ENCODE peak calls at places on chromosomes 11 and 22, in five cellular contexts. C is psoas muscle, P is stomach, O is foreskin keratinocyte, G is PC-9. H is an unnamed sample.
A peak's percentile ranks its signal among the peaks of the same experiment; 100 is the strongest.

GRCh38 chr11:27468209-27468608 is 4.4 kb downstream of the LGR4 start:
- DNase-seq in G (peak; percentile 93), P (no peak), O (peak; percentile 92), C (no peak), H (peak; percentile 65)

GRCh38 chr22:32987081-32987631 is 71.0 kb downstream of the SYN3 start:
- DNase-seq in G (peak; percentile 52), C (no peak), P (no peak), O (peak; percentile 91), H (peak; percentile 44)

GRCh38 chr11:24234822-24235508 is 261.9 kb upstream of the LUZP2 start:
- DNase-seq in O (peak; percentile 5), P (peak; percentile 66), C (no peak), G (no peak), H (peak; percentile 23)

GRCh38 chr11:62444271-62444833 is 25.5 kb downstream of the SCGB1A1 start:
- DNase-seq in C (peak; percentile 85), O (no peak), G (no peak), P (peak; percentile 30), H (peak; percentile 33)

GRCh38 chr11:32090774-32091370 is at the start of gene RCN1:
- DNase-seq in O (no peak), G (peak; percentile 48), C (peak; percentile 79), P (peak; percentile 46), H (peak; percentile 32)

GRCh38 chr22:28268845-28269244 is 349.8 kb upstream of the PITPNB start:
- DNase-seq in O (no peak), G (no peak), P (no peak), C (peak; percentile 61), H (no peak)

GRCh38 chr11:16382638-16383380 is 26.5 kb upstream of the SOX6 start:
- DNase-seq in P (no peak), G (no peak), O (no peak), C (no peak), H (no peak)

GRCh38 chr11:120335596-120335927 is 651 bp upstream of the ARHGEF12 start:
- DNase-seq in P (peak; percentile 47), O (no peak), C (no peak), G (no peak), H (peak; percentile 25)

GRCh38 chr11:111851636-111852035 is 19.7 kb downstream of the ALG9 start:
- DNase-seq in G (peak; percentile 51), O (no peak), P (no peak), C (no peak), H (no peak)

GRCh38 chr11:74004046-74004693 is 4.7 kb downstream of the UCP3 start:
- DNase-seq in C (no peak), G (no peak), P (no peak), O (no peak), H (no peak)

GRCh38 chr11:15473954-15474837 is 359.5 kb downstream of the INSC start:
- DNase-seq in C (no peak), P (no peak), O (no peak), G (no peak), H (no peak)

GRCh38 chr11:60950933-60951610 is 904 bp downstream of the SLC15A3 start:
- DNase-seq in G (no peak), C (no peak), O (no peak), P (peak; percentile 56), H (no peak)

GRCh38 chr11:9351321-9351881 is 33.1 kb upstream of the IPO7 start:
- DNase-seq in O (no peak), C (no peak), G (no peak), P (no peak), H (no peak)

GRCh38 chr11:9341638-9342137 is 27.3 kb upstream of the TMEM41B start:
- DNase-seq in O (no peak), P (no peak), G (peak; percentile 46), C (no peak), H (no peak)

GRCh38 chr11:9344046-9344680 is 29.8 kb upstream of the TMEM41B start:
- DNase-seq in G (no peak), P (no peak), C (no peak), O (no peak), H (no peak)

GRCh38 chr11:9351956-9352355 is 32.5 kb upstream of the IPO7 start:
- DNase-seq in P (no peak), C (no peak), O (peak; percentile 64), G (peak; percentile 44), H (peak; percentile 46)

DNA sequence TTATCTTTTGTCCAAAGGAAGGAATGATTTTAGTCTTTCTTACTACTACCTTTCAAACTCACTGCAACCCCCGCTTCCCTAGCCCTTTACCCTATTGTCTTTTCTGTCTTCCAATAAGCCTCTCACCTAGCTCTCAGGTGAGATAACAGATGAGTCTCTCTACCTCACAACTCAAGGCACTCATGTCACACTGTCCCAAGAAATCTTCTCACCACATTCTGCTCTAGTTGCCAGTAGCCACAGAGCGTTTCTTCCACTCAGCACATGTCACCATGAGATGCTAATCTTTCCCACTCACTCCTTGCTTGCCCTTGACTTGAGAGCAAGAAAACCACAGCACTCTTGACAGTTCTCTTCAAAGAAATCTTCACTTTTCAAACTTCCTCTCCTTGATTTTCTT is 32.7 kb upstream of the TMEM41B start:
- DNase-seq in G (no peak), C (no peak), P (no peak), O (no peak), H (no peak)
- TF ChIP-seq CTCF in G (no peak), C (no peak), P (no peak), O (no peak), H (no peak)

DNA sequence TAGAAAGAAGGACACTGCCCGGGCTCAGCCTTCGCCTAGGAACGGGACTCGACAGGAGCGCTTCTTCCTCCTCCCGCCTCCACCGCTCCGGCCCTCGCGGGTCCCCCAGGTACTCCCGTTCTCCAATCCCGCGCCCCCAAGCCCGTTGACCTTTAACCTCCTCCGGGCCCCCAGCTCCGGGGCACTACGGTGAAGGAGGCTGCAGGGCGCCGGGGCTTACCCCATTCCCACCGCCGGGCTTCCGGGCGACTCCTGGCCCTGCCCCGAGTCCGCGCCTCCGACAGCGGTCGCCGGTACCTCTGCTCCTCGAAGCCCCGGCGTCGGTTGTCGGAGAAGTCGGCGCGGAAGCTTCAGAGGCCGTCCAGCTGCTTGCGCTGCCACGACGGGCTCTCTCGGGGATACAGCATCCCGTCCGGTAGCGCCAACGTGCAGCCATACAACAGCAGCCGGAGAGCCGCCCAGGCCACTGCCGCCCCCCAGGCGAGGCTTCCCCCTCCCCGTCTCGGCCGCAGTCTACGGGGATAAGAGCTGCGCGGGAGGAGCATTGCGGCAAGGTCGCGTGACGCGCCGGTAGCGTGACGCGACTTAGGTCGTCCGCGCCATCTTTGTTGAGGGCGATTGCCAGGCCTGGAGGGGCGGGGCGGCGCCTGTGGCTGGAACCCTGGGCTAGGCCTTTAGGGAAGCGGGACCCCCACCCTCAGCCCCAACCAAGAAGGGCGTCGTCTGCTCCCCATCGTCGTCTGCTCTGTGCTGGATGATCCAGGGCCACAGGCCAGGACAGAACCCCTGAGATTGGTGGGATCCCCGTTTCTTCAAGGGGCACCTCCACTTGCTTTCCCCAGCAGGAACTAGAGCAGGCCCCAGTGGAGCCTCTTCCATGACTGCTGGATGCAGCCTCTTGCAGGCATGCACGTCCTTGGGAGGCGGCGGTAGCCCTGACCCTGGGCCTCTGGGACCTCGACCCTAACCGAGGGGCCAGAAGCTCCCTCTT is 26.3 kb downstream of the RGL4 start:
- DNase-seq in C (peak; percentile 90), P (peak; percentile 87), G (peak; percentile 49), O (peak; percentile 38), H (peak; percentile 73)
- H3K27ac ChIP-seq in C (peak overlapping the region; percentile 85), P (peak overlapping the region; percentile 89), G (no peak overlapping the region), O (peak overlapping the region; percentile 49), H (peak overlapping the region; percentile 74)

DNA sequence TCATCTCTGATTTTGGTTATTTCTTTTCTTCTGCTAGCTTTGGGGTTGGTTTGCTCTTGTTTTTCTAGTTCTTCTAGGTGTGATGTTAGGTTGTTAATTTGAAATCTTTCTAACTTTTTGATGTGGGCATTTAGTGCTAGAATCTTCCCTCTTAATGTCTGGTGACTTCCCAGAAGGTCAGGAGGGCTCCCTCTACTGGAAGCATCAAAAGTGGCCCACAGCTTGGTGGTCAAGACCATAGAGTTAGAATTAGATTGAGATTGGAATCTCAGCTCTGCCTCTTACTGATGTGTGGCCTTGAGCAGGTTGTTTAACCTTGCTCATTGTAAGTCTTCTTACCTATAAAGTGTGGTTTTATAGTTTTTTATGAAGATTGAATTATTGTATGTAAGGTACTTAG is 99.3 kb downstream of the FDX1 start:
- DNase-seq in C (no peak), G (peak; percentile 32), O (no peak), P (no peak), H (no peak)
- TF ChIP-seq CTCF in C (peak; percentile 8), G (peak; percentile 59), O (peak; percentile 51), P (peak; percentile 20), H (no peak)

GRCh38 chr11:75538150-75538942 is 12.6 kb upstream of the GDPD5 start:
- DNase-seq in P (no peak), O (no peak), G (no peak), C (no peak), H (no peak)

GRCh38 chr11:75537740-75538139 is 12.0 kb upstream of the GDPD5 start:
- DNase-seq in P (no peak), G (no peak), C (no peak), O (no peak), H (no peak)

GRCh38 chr11:75541301-75541929 is 15.7 kb upstream of the GDPD5 start:
- DNase-seq in P (no peak), O (no peak), C (no peak), G (no peak), H (no peak)

GRCh38 chr11:75536786-75537629 is 11.3 kb upstream of the GDPD5 start:
- DNase-seq in C (no peak), G (peak; percentile 91), O (no peak), P (no peak), H (peak; percentile 36)

GRCh38 chr11:75539459-75540022 is 13.8 kb upstream of the GDPD5 start:
- DNase-seq in C (no peak), O (no peak), G (no peak), P (no peak), H (no peak)
- H3K27ac ChIP-seq in C (no peak overlapping the region), O (no peak overlapping the region), G (no peak overlapping the region), P (no peak overlapping the region), H (peak overlapping the region; percentile 6)

GRCh38 chr11:66881436-66881835 is 24.6 kb downstream of the LRFN4 start:
- DNase-seq in G (no peak), C (peak; percentile 42), O (no peak), P (no peak), H (no peak)
- TF ChIP-seq CTCF in G (no peak), C (no peak), O (peak; percentile 14), P (no peak), H (no peak)

GRCh38 chr11:113319085-113319484 is 4.7 kb downstream of the TTC12 start:
- DNase-seq in O (no peak), G (no peak), C (no peak), P (no peak), H (no peak)
- H3K27ac ChIP-seq in O (no peak overlapping the region), G (no peak overlapping the region), C (no peak overlapping the region), P (no peak overlapping the region), H (no peak overlapping the region)

GRCh38 chr11:46533396-46534110 is 60.3 kb downstream of the AMBRA1 start:
- DNase-seq in G (no peak), C (no peak), P (no peak), O (no peak), H (no peak)

GRCh38 chr11:46535688-46536087 is 58.1 kb downstream of the AMBRA1 start:
- DNase-seq in P (no peak), G (no peak), O (no peak), C (no peak), H (no peak)

GRCh38 chr11:46537851-46538295 is 56.0 kb downstream of the AMBRA1 start:
- DNase-seq in C (peak; percentile 71), G (peak; percentile 76), O (no peak), P (peak; percentile 60), H (peak; percentile 66)

GRCh38 chr11:46534713-46535112 is 59.1 kb downstream of the AMBRA1 start:
- DNase-seq in C (no peak), G (no peak), O (no peak), P (no peak), H (no peak)

GRCh38 chr11:46537121-46537520 is 56.7 kb downstream of the AMBRA1 start:
- DNase-seq in G (no peak), P (no peak), O (no peak), C (no peak), H (no peak)
- TF ChIP-seq CTCF in G (no peak), P (no peak), O (peak; percentile 34), C (no peak), H (no peak)

GRCh38 chr11:128095459-128096096 is 491.8 kb downstream of the ETS1 start:
- DNase-seq in C (no peak), G (peak; percentile 78), O (peak; percentile 69), P (no peak), H (peak; percentile 34)
- H3K27ac ChIP-seq in C (no peak overlapping the region), G (no peak overlapping the region), O (no peak overlapping the region), P (no peak overlapping the region), H (no peak overlapping the region)